ENCODE peak calls at places on chromosomes 12 and 14, in five cellular contexts. G, Q, Z, E and X are unnamed samples.

GRCh38 chr12:23209793-23210192 is 584.8 kb downstream of the ETNK1 start:
- DNase-seq in G (no peak), Q (peak), Z (no peak), E (no peak), X (no peak)

GRCh38 chr14:93533864-93534263 is 103.1 kb downstream of the UNC79 start:
- DNase-seq in G (no peak), Q (no peak), Z (no peak), E (no peak), X (no peak)

GRCh38 chr12:115697341-115697740 is 580.2 kb downstream of the MED13L start:
- DNase-seq in G (no peak), Q (no peak), Z (no peak), E (no peak), X (no peak)

GRCh38 chr12:85923767-85924331 is 49.8 kb downstream of the NTS start:
- DNase-seq in G (no peak), Q (peak), Z (no peak), E (no peak), X (no peak)

GRCh38 chr14:89625208-89625987 is 208.4 kb upstream of the FOXN3 start:
- DNase-seq in G (no peak), Q (no peak), Z (no peak), E (no peak), X (no peak)

GRCh38 chr14:49287004-49287403 is 299.2 kb downstream of the RPS29 start:
- DNase-seq in G (no peak), Q (no peak), Z (no peak), E (no peak), X (no peak)

GRCh38 chr12:31346211-31346610 is 20.3 kb upstream of the SINHCAF start:
- DNase-seq in G (no peak), Q (no peak), Z (no peak), E (no peak), X (no peak)

GRCh38 chr12:121858662-121859572 is at the start of gene HPD:
- DNase-seq in G (peak), Q (peak), Z (peak), E (no peak), X (no peak)

GRCh38 chr14:22813145-22813544 is 2.1 kb downstream of the SLC7A7 start:
- DNase-seq in G (no peak), Q (no peak), Z (no peak), E (no peak), X (no peak)

GRCh38 chr14:57928732-57929131 is 62.8 kb upstream of the SLC35F4 start:
- DNase-seq in G (no peak), Q (no peak), Z (no peak), E (no peak), X (no peak)

GRCh38 chr14:67675219-67675582 is 769 bp upstream of the VTI1B start:
- DNase-seq in G (no peak), Q (no peak), Z (no peak), E (no peak), X (no peak)

GRCh38 chr12:124498178-124498869 is 69.1 kb downstream of the NCOR2 start:
- DNase-seq in G (no peak), Q (peak), Z (no peak), E (no peak), X (no peak)

GRCh38 chr12:56315256-56315625 is 547 bp downstream of the CNPY2 start:
- DNase-seq in G (no peak), Q (no peak), Z (no peak), E (no peak), X (no peak)